ENCODE peak calls at places on chromosomes 4 and X, in four cellular contexts. L is HCT116, T is tibial artery, I is astrocyte of the cerebellum. U is an unnamed sample.

GRCh38 chr4:32135642-32136041 is 1415.5 kb downstream of the PCDH7 start:
- DNase-seq in L (no peak), T (no peak), I (no peak), U (no peak)

GRCh38 chr4:139521764-139522373 is 34.1 kb downstream of the SETD7 start:
- DNase-seq in L (no peak), T (no peak), I (no peak), U (no peak)

GRCh38 chr4:180086480-180087170 is 2156.6 kb upstream of the TENM3 start:
- DNase-seq in L (no peak), T (no peak), I (no peak), U (no peak)

GRCh38 chrX:7542566-7542965 is 300.4 kb upstream of the VCX start:
- DNase-seq in L (no peak), T (no peak), I (no peak), U (no peak)

GRCh38 chr4:176439611-176440010 is 119.8 kb downstream of the SPCS3 start:
- DNase-seq in L (no peak), T (no peak), I (no peak), U (no peak)

GRCh38 chr4:183348706-183349659 is 26.8 kb upstream of the CLDN24 start:
- DNase-seq in L (no peak), T (no peak), I (peak), U (peak)

GRCh38 chr4:101128473-101128872 is 218.9 kb downstream of the PPP3CA start:
- DNase-seq in L (no peak), T (no peak), I (no peak), U (no peak)

GRCh38 chr4:126268106-126268505 is 953.4 kb downstream of the FAT4 start:
- DNase-seq in L (no peak), T (no peak), I (no peak), U (no peak)

GRCh38 chr4:3384391-3384770 is 57.4 kb upstream of the HGFAC start:
- DNase-seq in L (no peak), T (no peak), I (no peak), U (no peak)

GRCh38 chrX:136767104-136767941 is 13.4 kb downstream of the ARHGEF6 start:
- DNase-seq in L (no peak), T (peak), I (peak), U (no peak)

GRCh38 chr4:165106518-165106917 is 6.1 kb downstream of the TMEM192 start:
- DNase-seq in L (no peak), T (no peak), I (no peak), U (no peak)

GRCh38 chrX:74180716-74181115 is 123.3 kb upstream of the ZCCHC13 start:
- DNase-seq in L (no peak), T (no peak), I (no peak), U (no peak)

GRCh38 chr4:127071443-127071842 is 561.3 kb upstream of the INTU start:
- DNase-seq in L (no peak), T (no peak), I (no peak), U (no peak)

DNA sequence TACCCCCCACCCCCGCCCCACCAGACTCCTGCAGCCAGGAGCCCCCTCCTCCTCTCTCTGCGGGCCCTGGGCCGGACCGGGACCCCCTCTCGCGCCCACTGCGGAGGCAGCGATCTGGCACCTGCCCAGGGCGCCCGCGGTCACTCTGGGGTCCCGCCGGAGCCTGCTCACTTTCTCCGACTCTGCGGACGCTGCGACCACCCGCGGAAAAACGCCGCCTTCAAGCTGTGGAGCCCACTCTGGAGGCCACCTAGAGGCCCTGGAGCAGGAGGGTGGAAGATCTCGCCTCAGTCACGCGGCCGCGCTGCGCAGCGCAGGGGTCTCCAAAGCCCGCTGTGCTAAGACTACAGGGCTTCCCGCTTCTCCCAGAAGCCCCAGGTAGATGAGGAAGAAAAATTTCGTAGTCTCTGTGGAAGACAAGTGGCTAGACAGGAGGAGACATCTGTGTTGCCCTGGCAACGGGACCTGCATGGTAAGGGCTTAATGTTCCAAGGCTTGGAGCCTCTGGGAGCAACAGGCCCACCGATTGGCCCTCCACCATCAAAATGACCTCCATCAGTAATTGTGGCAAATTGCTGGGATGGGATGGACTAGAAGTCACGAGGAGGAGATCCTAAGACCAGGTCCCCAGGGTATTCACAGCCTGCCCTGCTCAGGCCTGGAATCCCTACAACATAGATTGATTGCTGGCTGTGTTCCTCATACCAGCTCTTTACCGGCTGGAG is at the start of gene PNMA6F:
- DNase-seq in L (no peak), T (no peak), I (no peak), U (no peak)
- H3K4me3 ChIP-seq in L (no peak), T (no peak), I (no peak), U (no peak)

GRCh38 chr4:52861879-52862604 is at the start of gene RASL11B:
- DNase-seq in L (peak), T (peak), I (no peak), U (no peak)
- TF ChIP-seq CTCF in L (no peak), T (peak), I (no peak), U (no peak)

GRCh38 chr4:15354790-15355418 is 72.9 kb upstream of the C1QTNF7 start:
- DNase-seq in L (no peak), T (peak), I (no peak), U (no peak)
- H3K4me3 ChIP-seq in L (no peak), T (no peak), I (no peak), U (no peak)

GRCh38 chr4:55395529-55396304 is at the start of gene TMEM165:
- DNase-seq in L (peak), T (peak), I (peak), U (no peak)

GRCh38 chr4:55397024-55397520 is 1.3 kb downstream of the TMEM165 start:
- DNase-seq in L (no peak), T (no peak), I (no peak), U (no peak)

GRCh38 chr4:55396305-55397023 is 707 bp downstream of the TMEM165 start:
- DNase-seq in L (no peak), T (peak), I (no peak), U (no peak)

GRCh38 chr4:55393461-55394320 is 2.1 kb upstream of the TMEM165 start:
- DNase-seq in L (no peak), T (no peak), I (no peak), U (no peak)

GRCh38 chr4:55395218-55395528 is 584 bp upstream of the TMEM165 start:
- DNase-seq in L (no peak), T (no peak), I (no peak), U (no peak)
- TF ChIP-seq CTCF in L (peak), T (no peak), I (no peak), U (no peak)

GRCh38 chr4:123233409-123233808 is 163.2 kb upstream of the SPRY1 start:
- DNase-seq in L (no peak), T (no peak), I (no peak), U (no peak)

GRCh38 chr4:123232439-123232838 is 164.2 kb upstream of the SPRY1 start:
- DNase-seq in L (no peak), T (no peak), I (no peak), U (no peak)

GRCh38 chr4:123230061-123230460 is 166.5 kb upstream of the SPRY1 start:
- DNase-seq in L (no peak), T (no peak), I (no peak), U (no peak)

GRCh38 chr4:123234966-123235365 is 161.6 kb upstream of the SPRY1 start:
- DNase-seq in L (no peak), T (no peak), I (no peak), U (no peak)

DNA sequence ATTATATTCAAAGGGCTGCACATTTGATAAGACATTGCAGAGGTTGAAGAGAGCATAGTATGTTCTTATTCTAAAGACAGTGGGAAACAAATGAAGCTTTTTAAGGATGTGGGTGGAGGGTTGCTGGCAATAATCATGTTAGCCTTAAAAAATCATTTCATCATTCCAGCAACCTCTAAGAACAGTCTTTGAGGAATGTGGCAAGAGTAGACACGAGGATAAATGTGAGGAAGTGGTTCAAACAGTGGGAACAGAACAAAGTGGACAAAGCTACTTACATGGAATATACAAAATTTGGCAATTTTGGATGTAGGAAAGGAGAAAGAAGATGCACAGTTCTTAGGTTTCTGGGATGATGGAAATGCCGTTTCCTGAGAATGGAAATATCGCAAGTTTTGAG is 167.3 kb upstream of the SPRY1 start:
- DNase-seq in L (no peak), T (no peak), I (no peak), U (no peak)
- H3K4me3 ChIP-seq in L (no peak), T (no peak), I (no peak), U (no peak)

GRCh38 chr4:153465145-153465544 is 1.0 kb upstream of the TMEM131L start:
- DNase-seq in L (no peak), T (no peak), I (no peak), U (no peak)

GRCh38 chr4:153466637-153467153 is 535 bp downstream of the TMEM131L start:
- DNase-seq in L (no peak), T (no peak), I (no peak), U (no peak)

GRCh38 chr4:153467154-153467896 is 1.2 kb downstream of the TMEM131L start:
- DNase-seq in L (peak), T (peak), I (no peak), U (no peak)

GRCh38 chr4:153465583-153465921 is 608 bp upstream of the TMEM131L start:
- DNase-seq in L (peak), T (peak), I (no peak), U (no peak)

DNA sequence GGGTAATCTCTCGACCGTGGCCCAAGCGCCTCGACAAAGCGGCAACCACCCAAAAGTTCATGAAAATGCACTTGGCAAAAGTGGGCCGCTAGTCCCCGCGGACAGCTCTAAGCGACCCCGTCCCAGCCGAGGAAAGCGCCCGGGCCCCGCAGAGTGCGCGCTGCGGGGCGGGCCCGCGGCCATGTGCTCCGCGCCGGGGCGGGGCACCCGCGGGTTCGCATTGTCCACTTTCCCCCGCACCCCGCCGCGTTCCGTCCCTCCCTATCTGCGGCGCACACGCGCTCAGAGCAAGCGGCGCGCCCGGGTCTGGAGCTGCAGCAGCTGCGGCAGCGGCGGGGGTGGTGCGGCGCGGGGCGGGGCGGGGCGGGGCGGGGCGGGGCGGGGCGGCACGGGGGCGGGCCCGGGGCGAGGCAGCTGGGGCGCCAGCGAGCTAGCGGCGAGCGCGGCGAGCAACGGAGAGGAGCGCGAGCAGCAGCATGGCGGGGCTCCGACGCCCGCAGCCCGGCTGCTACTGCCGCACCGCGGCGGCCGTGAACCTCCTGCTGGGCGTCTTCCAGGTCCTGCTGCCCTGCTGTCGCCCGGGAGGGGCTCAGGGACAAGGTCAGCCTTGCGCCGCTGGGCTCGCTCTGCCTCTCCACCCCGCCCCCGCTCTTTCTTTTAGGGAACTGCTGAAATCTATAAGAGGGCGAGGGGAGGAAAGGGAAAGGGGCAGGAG is at the start of gene TMEM131L:
- DNase-seq in L (peak), T (peak), I (no peak), U (no peak)
- TF ChIP-seq CTCF in L (no peak), T (peak), I (peak), U (no peak)

U was measured in epithelial cell of proximal tubule.